ENCODE peak calls at places on chromosomes 13 and 19, in four cellular contexts. V is psoas muscle, A is heart right ventricle, Y is PC-3. B is an unnamed sample.

GRCh38 chr19:53942001-53942786 is 20.5 kb upstream of the CACNG8 start:
- DNase-seq in V (no peak), A (no peak), Y (peak), B (no peak)

GRCh38 chr19:49746206-49746958 is 16.7 kb downstream of the TSKS start:
- DNase-seq in V (peak), A (no peak), Y (peak), B (no peak)

GRCh38 chr13:112575680-112576079 is 12.3 kb downstream of the TUBGCP3 start:
- DNase-seq in V (no peak), A (no peak), Y (no peak), B (no peak)

GRCh38 chr13:51033431-51034185 is 77.5 kb downstream of the C13orf42 start:
- DNase-seq in V (no peak), A (no peak), Y (no peak), B (no peak)

GRCh38 chr19:2888739-2889224 is 11.9 kb upstream of the ZNF57 start:
- DNase-seq in V (peak), A (no peak), Y (no peak), B (peak)

GRCh38 chr13:97889803-97890202 is 63.7 kb upstream of the IPO5 start:
- DNase-seq in V (peak), A (peak), Y (no peak), B (no peak)

GRCh38 chr13:78595819-78596700 is 7.3 kb downstream of the POU4F1 start:
- DNase-seq in V (no peak), A (no peak), Y (no peak), B (peak)

GRCh38 chr19:3440082-3440481 is 40.2 kb downstream of the SMIM24 start:
- DNase-seq in V (peak), A (no peak), Y (peak), B (no peak)

GRCh38 chr19:2084993-2085720 is 11.0 kb downstream of the MOB3A start:
- DNase-seq in V (peak), A (peak), Y (peak), B (no peak)

GRCh38 chr19:13881231-13881691 is 4.3 kb downstream of the NANOS3 start:
- DNase-seq in V (no peak), A (no peak), Y (no peak), B (no peak)

GRCh38 chr19:16222806-16223205 is 25.1 kb downstream of the AP1M1 start:
- DNase-seq in V (no peak), A (no peak), Y (no peak), B (no peak)

GRCh38 chr19:32814046-32814445 is 55.5 kb downstream of the SLC7A9 start:
- DNase-seq in V (no peak), A (no peak), Y (no peak), B (no peak)

GRCh38 chr13:113926301-113926761 is 47.5 kb downstream of the C13orf46 start:
- DNase-seq in V (no peak), A (no peak), Y (no peak), B (peak)

GRCh38 chr13:30934381-30934780 is 1.9 kb downstream of the TEX26 start:
- DNase-seq in V (no peak), A (no peak), Y (no peak), B (peak)

GRCh38 chr19:47230921-47231214 is at the start of gene BBC3:
- DNase-seq in V (no peak), A (no peak), Y (no peak), B (no peak)

GRCh38 chr19:47228937-47229673 is 1.9 kb downstream of the BBC3 start:
- DNase-seq in V (no peak), A (no peak), Y (no peak), B (no peak)

GRCh38 chr19:47228168-47228936 is 2.6 kb downstream of the BBC3 start:
- DNase-seq in V (peak), A (no peak), Y (no peak), B (peak)

GRCh38 chr19:47230122-47230920 is 678 bp downstream of the BBC3 start:
- DNase-seq in V (peak), A (no peak), Y (no peak), B (peak)

GRCh38 chr19:47229674-47230121 is 1.3 kb downstream of the BBC3 start:
- DNase-seq in V (no peak), A (no peak), Y (peak), B (no peak)
- H3K27ac ChIP-seq in V (peak), A (peak), Y (no peak), B (peak)

GRCh38 chr19:55494172-55494761 is 6.0 kb downstream of the SSC5D start:
- DNase-seq in V (peak), A (peak), Y (no peak), B (peak)

GRCh38 chr19:55492362-55492944 is 4.2 kb downstream of the SSC5D start:
- DNase-seq in V (no peak), A (no peak), Y (no peak), B (no peak)

GRCh38 chr19:55493650-55494171 is 5.5 kb downstream of the SSC5D start:
- DNase-seq in V (no peak), A (no peak), Y (no peak), B (no peak)

GRCh38 chr19:55491546-55492360 is 3.5 kb downstream of the SSC5D start:
- DNase-seq in V (no peak), A (no peak), Y (no peak), B (no peak)

GRCh38 chr19:55493052-55493649 is 4.9 kb downstream of the SSC5D start:
- DNase-seq in V (no peak), A (peak), Y (no peak), B (no peak)
- H3K4me3 ChIP-seq in V (peak), A (no peak), Y (no peak), B (no peak)

DNA sequence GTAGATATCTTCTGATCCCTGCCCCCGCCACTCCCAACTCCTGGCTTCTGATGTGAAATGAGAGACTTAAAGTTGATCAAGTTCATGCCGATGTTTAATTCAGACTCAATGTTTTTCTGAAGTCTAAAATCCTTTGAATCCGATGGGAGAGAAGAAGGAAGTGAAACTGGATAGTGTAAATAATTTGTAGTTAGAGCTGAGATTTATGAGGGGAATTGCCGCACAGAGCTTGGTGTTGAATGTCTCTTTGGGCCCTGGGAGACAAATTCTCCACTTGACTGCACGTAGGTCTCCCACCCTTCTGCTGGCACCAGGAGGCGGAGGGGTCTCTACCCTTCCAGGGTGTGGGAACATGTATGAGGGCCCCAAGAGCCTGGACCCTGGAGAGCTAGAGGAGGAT is 140.9 kb upstream of the SERP2 start:
- DNase-seq in V (no peak), A (no peak), Y (no peak), B (no peak)
- H3K27ac ChIP-seq in V (peak), A (no peak), Y (peak), B (no peak)

DNA sequence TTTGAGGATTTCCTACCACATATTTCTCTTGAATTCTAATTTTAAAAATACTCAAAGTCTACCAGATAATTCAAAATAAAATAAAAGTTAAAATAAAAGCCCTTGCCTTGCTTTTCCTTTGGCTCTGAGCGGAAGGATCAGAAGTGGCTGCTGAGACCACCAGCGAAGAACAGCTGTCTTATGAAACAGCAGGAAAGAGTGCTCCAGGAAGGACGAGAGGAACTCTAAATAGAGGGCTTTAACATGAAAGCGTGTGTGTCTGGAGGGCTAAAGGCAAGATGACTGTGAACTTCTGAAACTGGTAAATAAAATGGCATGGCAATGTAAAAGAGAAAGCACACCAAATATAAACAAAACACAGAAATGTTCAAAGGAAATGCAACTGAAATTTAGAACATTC is 521.5 kb upstream of the SPRY2 start:
- DNase-seq in V (no peak), A (no peak), Y (no peak), B (no peak)
- H3K4me3 ChIP-seq in V (no peak), A (no peak), Y (no peak), B (no peak)